ENCODE peak calls at places on chromosomes 1 and 21, in five cellular contexts. H, X, I, D and V are unnamed samples.

GRCh38 chr1:213284626-213285025 is 233.6 kb downstream of the RPS6KC1 start:
- DNase-seq in H (no peak), X (no peak), I (no peak), D (no peak), V (peak; percentile 6)

GRCh38 chr1:149888999-149889289 is 10.4 kb upstream of the BOLA1 start:
- DNase-seq in H (no peak), X (no peak), I (no peak), D (no peak), V (no peak)

GRCh38 chr1:4010811-4011605 is 110.9 kb upstream of the C1orf174 start:
- DNase-seq in H (no peak), X (no peak), I (no peak), D (no peak), V (no peak)

GRCh38 chr21:35266546-35266945 is 217.4 kb upstream of the RUNX1 start:
- DNase-seq in H (no peak), X (no peak), I (no peak), D (no peak), V (no peak)

GRCh38 chr1:26121854-26122773 is 10.5 kb downstream of the PDIK1L start:
- DNase-seq in H (no peak), X (no peak), I (no peak), D (no peak), V (no peak)

GRCh38 chr21:37687001-37687400 is 229.3 kb downstream of the KCNJ6 start:
- DNase-seq in H (no peak), X (no peak), I (no peak), D (no peak), V (no peak)

GRCh38 chr21:36209626-36210171 is 53.1 kb downstream of the DOP1B start:
- DNase-seq in H (peak; percentile 37), X (peak; percentile 81), I (no peak), D (no peak), V (peak; percentile 71)

GRCh38 chr1:212485895-212486590 is 53.3 kb downstream of the NENF start:
- DNase-seq in H (peak; percentile 39), X (peak; percentile 97), I (no peak), D (no peak), V (peak; percentile 71)

GRCh38 chr1:111193712-111194480 is 6.5 kb downstream of the DENND2D start:
- DNase-seq in H (no peak), X (no peak), I (no peak), D (no peak), V (no peak)

GRCh38 chr1:222926566-222926965 is 111.7 kb downstream of the DISP1 start:
- DNase-seq in H (no peak), X (no peak), I (no peak), D (no peak), V (no peak)

DNA sequence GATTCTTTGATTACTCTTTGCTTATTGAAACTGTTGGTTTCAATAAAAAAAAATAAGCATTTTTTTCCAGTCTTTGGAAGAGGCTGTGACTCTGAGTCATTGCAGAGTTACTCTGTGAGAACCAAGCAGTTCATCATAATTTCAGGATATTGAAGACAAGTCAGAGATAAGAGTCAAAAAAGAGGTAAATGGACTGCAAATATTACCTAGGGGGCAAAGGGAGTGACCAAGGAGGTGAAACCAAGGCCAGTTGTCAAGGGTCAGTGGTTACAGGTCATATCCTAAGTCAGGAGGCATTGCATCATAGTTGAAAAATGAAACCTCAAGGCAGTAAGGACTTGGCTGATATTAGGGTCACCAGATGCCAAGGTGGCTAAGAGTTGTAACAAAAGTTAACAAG is 597.1 kb upstream of the USP24 start:
- DNase-seq in H (no peak), X (no peak), I (no peak), D (no peak), V (no peak)
- TF ChIP-seq HDAC2 in H (no peak), X (no peak), I (no peak), D (no peak), V (no peak)

DNA sequence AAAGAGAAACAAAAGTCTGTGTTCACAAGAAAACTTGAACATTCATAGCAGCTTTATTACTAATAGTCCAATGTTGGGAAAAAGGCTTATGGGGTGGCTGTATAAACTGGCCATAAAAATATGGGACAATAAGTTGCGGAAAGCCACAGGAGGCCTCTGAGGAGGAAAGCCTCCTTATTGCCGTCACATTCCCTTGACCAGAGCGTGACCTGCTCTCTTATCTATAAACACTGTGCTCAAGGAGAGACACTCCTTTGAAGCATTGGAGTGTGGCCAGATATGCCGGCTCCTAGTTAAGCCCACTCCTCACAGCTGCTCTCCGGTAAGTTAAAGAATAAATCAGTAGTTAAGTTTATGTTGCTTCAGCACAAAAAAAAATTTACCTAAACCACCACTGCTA is 19.7 kb downstream of the OR6Y1 start:
- DNase-seq in H (no peak), X (no peak), I (no peak), D (no peak), V (no peak)
- TF ChIP-seq HDAC2 in H (no peak), X (no peak), I (no peak), D (no peak), V (no peak)

DNA sequence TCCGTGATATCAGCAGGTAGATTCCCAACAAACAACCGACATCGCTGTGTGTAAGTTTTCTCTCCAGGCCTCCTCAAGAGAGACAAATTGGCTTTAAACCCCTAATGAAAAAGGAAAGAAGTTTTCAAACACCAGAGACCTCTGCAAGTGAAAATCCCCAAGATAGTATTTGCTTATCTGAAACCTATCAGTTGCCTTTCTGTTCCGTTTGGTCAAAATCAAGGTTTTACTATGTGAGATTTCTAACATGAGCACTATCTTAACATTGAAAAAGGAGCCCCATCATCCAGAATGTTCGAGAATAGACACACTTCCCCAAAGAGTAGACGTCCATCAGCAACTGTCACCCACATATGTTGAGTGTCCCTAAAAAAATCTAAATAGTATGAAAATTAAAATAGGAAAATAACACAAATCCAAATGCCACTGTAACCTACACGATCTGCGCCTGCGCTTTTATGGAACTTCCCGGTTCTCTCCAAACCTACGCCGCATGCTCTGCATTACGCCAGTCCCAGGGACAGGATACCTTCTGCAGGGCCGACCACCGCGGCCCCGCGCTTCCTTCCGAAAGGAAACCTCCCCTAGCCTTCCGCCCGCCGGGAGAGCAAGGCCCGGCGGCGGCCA is 1.4 kb downstream of the SFPQ start:
- DNase-seq in H (no peak), X (no peak), I (no peak), D (no peak), V (no peak)
- TF ChIP-seq HDAC2 in H (peak; percentile 42), X (no peak), I (no peak), D (no peak), V (no peak)

DNA sequence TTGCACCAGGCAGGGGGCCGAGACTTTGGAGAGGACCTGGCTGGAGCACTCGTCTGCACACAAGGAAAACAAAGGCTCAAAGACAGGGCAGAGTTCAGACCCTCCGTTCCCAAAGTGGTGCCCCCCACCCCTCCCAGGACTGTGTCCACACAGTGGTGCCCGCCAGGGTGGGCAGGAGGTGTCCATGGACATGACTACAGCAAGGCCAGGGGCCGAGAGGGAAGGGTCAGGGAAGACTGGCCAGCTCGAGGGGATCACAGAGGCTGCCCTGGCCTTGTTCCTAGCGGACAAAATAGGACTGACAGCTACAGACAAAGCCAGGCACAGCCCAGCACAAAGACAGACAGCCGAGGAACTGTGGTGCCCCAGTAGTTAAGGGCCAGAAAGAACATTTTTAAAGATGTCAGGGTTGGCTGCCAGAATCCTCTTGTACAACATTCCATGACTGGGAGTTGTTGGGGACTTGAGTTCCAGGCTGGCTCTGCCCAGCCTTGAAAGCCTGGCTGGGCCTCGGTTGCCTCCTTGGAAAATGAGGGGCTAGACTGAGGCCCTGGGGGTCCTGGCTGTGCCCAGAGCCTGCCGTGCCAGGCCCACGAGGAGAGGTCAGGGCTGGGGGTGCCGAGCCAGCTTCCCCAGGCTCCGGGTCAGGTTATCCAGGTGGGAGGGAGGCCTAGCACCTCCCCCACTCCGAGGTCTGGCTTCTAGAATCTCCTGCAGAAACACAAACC is 63.7 kb downstream of the SLX9 start:
- DNase-seq in H (no peak), X (no peak), I (no peak), D (no peak), V (peak; percentile 19)
- TF ChIP-seq HDAC2 in H (no peak), X (no peak), I (no peak), D (no peak), V (no peak)

DNA sequence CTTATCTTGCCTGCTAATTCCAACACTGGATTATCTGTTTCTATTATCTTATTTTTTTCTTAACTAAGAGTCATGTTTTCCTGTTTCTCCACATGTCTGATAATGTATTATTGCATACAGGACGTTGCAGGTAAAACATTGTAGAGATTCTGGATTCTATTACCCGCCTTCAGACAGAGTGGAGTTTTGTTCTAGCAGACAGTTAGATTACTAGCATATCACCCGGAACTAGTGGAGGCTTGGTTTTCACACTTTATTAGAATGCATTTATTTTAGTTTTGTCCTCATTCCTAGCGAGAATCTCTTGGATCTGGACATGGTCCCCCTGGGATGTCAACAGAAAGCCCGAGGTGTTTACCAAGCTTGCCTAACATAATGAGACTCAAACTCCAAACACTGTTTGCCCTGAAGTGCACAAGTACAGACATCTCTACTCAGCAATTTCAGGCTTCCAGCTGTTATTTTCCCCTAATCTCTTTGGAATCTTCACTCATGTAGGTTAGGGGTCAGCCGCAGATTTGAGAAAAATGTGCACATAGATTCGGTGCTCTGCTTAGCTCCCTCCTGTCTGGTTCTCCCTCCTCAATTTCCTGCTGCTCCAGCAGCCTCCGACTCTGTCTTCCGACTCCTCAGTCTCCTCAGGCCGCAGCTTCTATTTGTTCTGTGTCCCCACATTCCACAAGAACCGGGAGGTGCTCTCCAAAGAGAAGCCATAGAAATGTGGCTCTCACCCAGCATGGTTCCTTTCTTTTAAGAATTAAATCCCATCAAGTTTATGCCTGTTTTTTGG is 36.8 kb upstream of the PTPRF start:
- DNase-seq in H (no peak), X (no peak), I (no peak), D (no peak), V (peak; percentile 71)
- TF ChIP-seq HDAC2 in H (no peak), X (no peak), I (peak; percentile 61), D (no peak), V (peak; percentile 23)

GRCh38 chr1:15684468-15685283 is 556 bp downstream of the PLEKHM2 start:
- DNase-seq in H (peak; percentile 90), X (no peak), I (no peak), D (no peak), V (no peak)

GRCh38 chr1:15682886-15683410 is 1.2 kb upstream of the PLEKHM2 start:
- DNase-seq in H (no peak), X (no peak), I (no peak), D (no peak), V (no peak)

GRCh38 chr1:15683411-15684039 is 595 bp upstream of the PLEKHM2 start:
- DNase-seq in H (no peak), X (no peak), I (no peak), D (no peak), V (no peak)

GRCh38 chr1:15685820-15686219 is 1.7 kb downstream of the PLEKHM2 start:
- DNase-seq in H (no peak), X (no peak), I (no peak), D (no peak), V (no peak)

DNA sequence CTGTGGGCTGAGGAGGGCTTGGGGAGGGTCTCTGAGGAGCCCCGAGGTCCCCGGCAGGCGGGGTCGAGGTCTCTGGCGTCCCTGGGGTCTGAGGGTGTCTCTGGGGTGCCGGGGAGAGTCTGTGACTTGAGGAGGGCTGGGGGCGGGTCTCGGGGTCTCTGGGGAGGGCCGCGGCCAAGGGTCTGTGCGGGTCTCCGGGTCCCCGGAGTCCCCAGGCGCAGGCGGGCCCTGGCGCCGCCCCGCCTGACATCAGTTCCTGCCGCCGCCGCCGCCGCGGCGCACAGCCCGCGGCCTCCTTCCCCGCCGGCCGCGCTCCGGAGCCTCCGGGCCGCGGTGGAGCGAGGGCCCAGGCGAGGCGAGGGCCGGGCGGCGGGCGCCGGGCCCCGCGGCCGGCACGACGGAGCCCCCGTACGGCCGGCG is at the start of gene PLEKHM2:
- DNase-seq in H (peak; percentile 88), X (no peak), I (no peak), D (no peak), V (no peak)
- TF ChIP-seq HDAC2 in H (no peak), X (no peak), I (no peak), D (no peak), V (no peak)